ENCODE peak calls at places on chromosome 22, in five cellular contexts. N is esophagus squamous epithelium, B is nephron progenitor cell, V is mammary epithelial cell, R is ovary. D is an unnamed sample.

GRCh38 chr22:47116426-47117341 is 354.2 kb downstream of the TBC1D22A start:
- DNase-seq in N (no peak), B (no peak), V (no peak), R (no peak), D (no peak)

GRCh38 chr22:20260071-20260722 is 7.9 kb downstream of the RTN4R start:
- DNase-seq in N (no peak), B (no peak), V (no peak), R (no peak), D (no peak)

GRCh38 chr22:45565171-45565570 is 62.5 kb downstream of the FBLN1 start:
- DNase-seq in N (no peak), B (no peak), V (no peak), R (no peak), D (no peak)

GRCh38 chr22:34847072-34847471 is 218.9 kb upstream of the ISX start:
- DNase-seq in N (no peak), B (no peak), V (peak), R (no peak), D (no peak)

GRCh38 chr22:26949193-26949592 is 291.8 kb downstream of the MIAT start:
- DNase-seq in N (no peak), B (peak), V (peak), R (no peak), D (no peak)

GRCh38 chr22:19244600-19245352 is 46.7 kb downstream of the CLTCL1 start:
- DNase-seq in N (no peak), B (no peak), V (no peak), R (no peak), D (no peak)

GRCh38 chr22:29710922-29711593 is 8.7 kb upstream of the CABP7 start:
- DNase-seq in N (no peak), B (no peak), V (no peak), R (no peak), D (no peak)

GRCh38 chr22:33476716-33477115 is 418.5 kb upstream of the SYN3 start:
- DNase-seq in N (no peak), B (no peak), V (peak), R (no peak), D (no peak)

GRCh38 chr22:49244466-49245420 is 582.9 kb downstream of the BRD1 start:
- DNase-seq in N (no peak), B (no peak), V (no peak), R (no peak), D (no peak)

GRCh38 chr22:45318168-45318557 is 8.4 kb downstream of the FAM118A start:
- DNase-seq in N (no peak), B (no peak), V (peak), R (peak), D (peak)

GRCh38 chr22:49969751-49970527 is 9.4 kb downstream of the PIM3 start:
- DNase-seq in N (no peak), B (no peak), V (no peak), R (peak), D (no peak)

GRCh38 chr22:47174096-47174495 is 411.6 kb downstream of the TBC1D22A start:
- DNase-seq in N (no peak), B (no peak), V (no peak), R (peak), D (no peak)

GRCh38 chr22:36329217-36330078 is 58.3 kb downstream of the MYH9 start:
- DNase-seq in N (no peak), B (peak), V (peak), R (no peak), D (peak)

DNA sequence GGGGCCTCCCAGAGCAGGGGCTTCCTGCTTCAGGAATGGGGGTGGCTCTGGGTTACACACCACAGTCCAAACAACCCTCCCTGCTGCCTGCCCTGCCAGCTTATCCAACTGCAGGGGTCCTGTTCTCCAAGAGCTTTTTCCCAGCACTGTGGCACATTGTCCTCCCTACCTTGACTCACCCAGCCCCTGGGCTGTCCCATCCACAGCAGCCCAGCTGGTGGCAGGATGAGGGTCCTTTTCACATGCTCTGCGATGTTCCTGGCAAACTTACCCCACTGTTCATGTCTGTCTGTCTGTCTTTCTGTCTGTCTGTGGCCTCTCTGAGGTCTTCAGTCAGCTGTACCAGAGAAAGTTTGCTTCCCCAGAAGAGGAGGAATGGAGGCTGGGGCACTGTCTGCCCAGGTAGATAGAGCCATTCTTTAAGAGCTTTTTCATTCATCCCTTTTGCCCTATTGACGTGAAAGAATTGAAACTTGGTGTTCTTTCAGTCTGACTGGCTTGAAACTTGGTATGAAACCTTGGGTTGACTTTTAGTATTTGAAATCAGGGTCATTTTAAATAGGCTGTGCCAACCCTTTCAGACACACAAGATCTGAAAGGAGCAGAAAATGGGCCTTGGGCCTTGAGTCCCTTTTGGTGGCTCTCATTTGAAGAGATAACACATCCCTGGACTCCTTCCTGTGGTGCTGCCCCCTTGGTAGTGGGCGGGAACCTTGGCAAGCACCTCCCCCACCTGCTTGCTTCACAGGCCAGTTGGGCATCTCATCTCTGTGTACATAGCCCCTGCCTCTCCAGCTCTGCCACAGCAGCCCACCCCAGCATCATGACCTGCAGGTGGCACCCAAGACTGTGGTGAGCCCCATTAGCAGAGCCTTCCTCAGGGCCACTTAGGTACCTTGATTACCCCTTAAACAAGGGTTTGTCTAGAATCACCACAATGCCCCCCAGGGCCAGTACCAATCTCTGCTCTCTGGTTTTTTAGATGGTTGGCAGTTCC is 74.6 kb upstream of the SUSD2 start:
- DNase-seq in N (no peak), B (no peak), V (no peak), R (peak), D (no peak)
- TF ChIP-seq CTCF in N (no peak), B (no peak), V (no peak), R (peak), D (peak)

GRCh38 chr22:37701121-37701786 is 4.4 kb downstream of the TRIOBP start:
- DNase-seq in N (no peak), B (no peak), V (no peak), R (no peak), D (no peak)

GRCh38 chr22:37696657-37697539 is at the start of gene TRIOBP:
- DNase-seq in N (peak), B (peak), V (peak), R (peak), D (peak)

GRCh38 chr22:37692627-37693285 is 4.1 kb upstream of the TRIOBP start:
- DNase-seq in N (no peak), B (no peak), V (no peak), R (no peak), D (no peak)

DNA sequence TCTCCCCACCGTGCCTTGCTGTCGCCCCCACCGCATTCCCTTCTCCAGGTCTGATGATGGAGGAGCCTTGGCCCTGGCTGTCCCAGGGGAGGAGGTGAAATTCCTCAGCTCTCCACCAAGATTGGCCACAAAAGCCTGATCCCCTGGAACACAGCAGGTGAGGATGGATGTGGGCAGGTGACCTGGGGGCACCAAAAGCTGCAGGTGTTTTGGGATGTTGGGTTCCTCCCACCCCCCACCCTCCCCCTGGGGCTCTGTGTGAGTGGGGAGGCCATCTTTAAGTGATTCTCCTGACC is 640 bp downstream of the TRIOBP start:
- DNase-seq in N (no peak), B (no peak), V (no peak), R (no peak), D (no peak)
- TF ChIP-seq CTCF in N (no peak), B (peak), V (no peak), R (no peak), D (peak)

DNA sequence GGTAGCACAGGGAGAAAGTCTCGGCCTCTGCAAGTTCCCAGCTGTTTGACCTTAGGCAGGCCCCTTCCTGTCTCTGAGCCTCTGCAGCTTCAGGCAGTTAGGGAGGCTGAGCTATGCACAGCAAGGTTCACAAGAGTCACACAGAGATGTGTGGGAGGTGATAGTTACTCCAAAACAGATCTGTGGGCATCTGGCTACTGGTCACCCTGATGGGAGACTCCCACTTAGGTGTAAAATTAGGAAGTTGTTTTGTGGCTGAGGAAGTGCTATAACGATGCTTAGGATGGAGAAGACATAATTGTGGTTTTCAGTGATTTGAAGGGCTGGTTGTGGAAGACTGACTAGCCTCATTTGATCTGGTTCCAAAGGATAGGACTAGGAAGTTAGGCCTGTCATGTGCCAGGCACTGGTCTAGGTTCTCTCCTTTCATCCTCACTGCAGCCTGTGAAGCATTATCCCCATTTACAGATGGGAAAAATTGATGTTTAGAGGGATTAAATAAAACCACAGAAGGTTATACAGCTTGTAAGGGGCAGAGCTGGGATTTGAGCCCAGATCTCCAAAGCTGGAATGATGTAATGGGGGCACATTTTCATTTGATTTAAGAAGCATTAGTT is 13.5 kb downstream of the ACO2 start:
- DNase-seq in N (no peak), B (no peak), V (no peak), R (no peak), D (peak)
- TF ChIP-seq CTCF in N (no peak), B (no peak), V (no peak), R (no peak), D (no peak)

DNA sequence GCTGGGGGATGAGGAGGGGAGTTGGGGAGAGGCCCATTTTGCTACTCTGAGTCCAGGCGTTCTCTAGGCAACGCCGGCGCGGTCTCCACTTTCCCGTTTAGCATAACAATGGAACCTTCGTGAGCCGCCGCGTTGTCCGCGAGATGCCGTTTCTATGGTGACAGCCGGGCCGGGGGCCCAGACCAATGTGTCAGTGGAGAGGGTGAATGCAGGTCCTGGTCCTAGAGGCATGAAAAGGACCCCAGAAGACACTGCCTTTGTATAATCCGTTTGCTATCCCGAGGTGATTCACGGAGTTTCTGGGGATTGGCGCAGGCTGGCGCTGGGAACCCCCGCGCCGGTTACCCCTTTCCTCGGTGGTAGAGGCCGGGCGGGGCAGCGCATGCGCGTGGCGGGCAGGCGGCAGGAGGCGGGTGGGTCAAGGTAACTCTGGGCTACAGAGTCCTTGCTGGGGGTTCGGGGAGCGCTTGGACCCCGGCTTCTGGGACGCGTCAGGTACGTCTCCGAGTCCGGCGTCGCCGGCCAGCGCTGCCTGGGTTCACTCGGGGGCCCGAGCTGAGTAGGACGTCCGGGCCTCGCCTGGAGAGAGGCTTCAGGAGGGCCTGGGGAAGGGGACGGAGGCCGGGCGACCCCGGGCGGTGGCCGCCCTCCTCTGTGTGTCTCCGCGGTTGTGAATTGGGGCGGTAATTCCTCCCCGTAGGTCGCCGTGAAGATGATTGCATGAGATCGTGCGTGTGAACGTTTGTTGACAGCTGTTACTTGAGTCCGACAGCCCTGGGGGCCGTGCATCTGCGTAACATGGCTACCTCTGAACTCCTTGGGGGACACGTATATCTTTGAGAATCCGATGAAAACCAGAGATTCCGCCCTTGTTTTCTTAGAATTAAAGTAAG is at the start of the genes CBY1 and FAM227A:
- DNase-seq in N (peak), B (peak), V (peak), R (peak), D (peak)
- TF ChIP-seq CTCF in N (no peak), B (no peak), V (no peak), R (no peak), D (no peak)

GRCh38 chr22:38843201-38843715 is 570 bp downstream of the NPTXR start:
- DNase-seq in N (no peak), B (peak), V (peak), R (peak), D (peak)
- TF ChIP-seq CTCF in N (peak), B (no peak), V (peak), R (peak), D (peak)

DNA sequence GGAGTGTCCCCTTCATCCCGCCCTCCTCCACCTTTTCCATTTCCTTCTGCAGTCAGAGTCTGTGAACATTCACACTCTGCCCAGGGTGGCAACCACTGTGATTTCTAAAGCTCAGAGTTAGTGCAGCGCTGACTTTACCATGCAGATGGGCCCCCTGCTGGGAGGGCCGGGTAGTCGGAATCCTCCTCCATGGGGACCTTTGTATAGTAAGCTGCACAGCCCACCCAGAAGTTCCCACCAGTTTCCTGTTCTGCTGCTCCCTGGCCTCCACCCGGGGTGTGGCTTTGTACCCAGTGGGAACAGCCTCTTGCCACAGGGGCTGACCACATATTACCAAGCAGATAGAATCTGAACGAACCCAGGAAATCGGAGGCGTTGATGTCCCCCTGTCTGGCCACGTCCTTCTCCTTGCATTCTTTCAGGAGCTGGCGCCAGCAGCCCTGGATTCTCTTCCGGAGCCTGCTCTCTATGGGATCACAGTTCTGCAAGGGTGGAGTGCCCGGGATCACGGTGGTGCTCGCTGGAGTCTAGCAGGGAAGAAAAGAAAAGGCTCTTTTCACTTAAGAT is 125.3 kb downstream of the MPPED1 start:
- DNase-seq in N (no peak), B (no peak), V (no peak), R (no peak), D (no peak)
- TF ChIP-seq CTCF in N (no peak), B (no peak), V (peak), R (no peak), D (peak)

GRCh38 chr22:17888855-17889254 is 114.6 kb upstream of the BID start:
- DNase-seq in N (no peak), B (peak), V (no peak), R (no peak), D (no peak)
- TF ChIP-seq CTCF in N (no peak), B (peak), V (no peak), R (no peak), D (peak)

GRCh38 chr22:22045576-22046335 is 63.2 kb upstream of the TOP3B start:
- DNase-seq in N (no peak), B (no peak), V (no peak), R (no peak), D (no peak)

GRCh38 chr22:22042599-22043295 is 60.2 kb upstream of the TOP3B start:
- DNase-seq in N (no peak), B (no peak), V (no peak), R (no peak), D (no peak)

GRCh38 chr22:22042009-22042408 is 59.4 kb upstream of the TOP3B start:
- DNase-seq in N (no peak), B (no peak), V (no peak), R (no peak), D (no peak)

GRCh38 chr22:22044153-22044552 is 61.6 kb upstream of the TOP3B start:
- DNase-seq in N (no peak), B (no peak), V (no peak), R (no peak), D (no peak)

GRCh38 chr22:22043296-22044078 is 60.9 kb upstream of the TOP3B start:
- DNase-seq in N (no peak), B (no peak), V (no peak), R (no peak), D (no peak)
- TF ChIP-seq CTCF in N (no peak), B (no peak), V (no peak), R (no peak), D (no peak)

DNA sequence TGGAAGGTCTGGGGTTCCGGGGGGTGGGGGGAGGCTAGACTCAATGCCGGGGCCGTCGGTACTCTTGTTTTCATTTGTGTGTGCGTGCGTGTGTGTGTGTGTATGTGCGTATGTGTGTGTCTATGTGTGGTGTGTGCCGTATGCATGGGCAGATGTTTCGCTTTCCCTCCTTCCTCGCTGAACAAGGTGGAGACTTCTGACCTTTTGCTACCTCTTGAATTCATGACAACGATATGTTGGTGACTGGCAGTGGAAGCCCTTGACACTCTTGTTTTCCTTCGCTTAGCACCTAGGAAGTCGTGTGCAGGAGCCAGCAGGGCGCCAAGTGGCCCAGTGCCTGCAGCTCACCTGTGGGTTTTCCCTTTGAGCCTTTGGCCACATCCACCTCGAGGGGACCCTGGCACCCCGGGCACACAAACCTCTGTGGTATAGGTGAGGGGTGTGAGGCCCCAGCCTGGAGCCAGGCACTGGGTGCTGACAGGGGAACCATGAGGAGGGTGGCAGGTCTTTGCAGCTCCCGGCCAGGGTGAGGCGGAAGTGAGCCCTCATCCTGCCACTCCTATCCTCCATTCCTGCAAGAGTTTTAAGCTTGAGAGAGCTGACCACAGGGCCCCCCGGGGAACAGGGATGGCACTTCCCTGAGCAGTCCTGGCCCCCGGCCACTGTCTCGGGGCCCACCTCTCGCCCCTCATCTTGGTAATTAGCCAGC is 19.3 kb upstream of the TMEM191C start:
- DNase-seq in N (no peak), B (no peak), V (no peak), R (no peak), D (no peak)
- TF ChIP-seq CTCF in N (no peak), B (no peak), V (peak), R (no peak), D (peak)

D was measured in HFFc6.